ENCODE peak calls at places on chromosome 12, in seven cellular contexts. H, Y, N, X, Z, A and W are unnamed samples. For H3K36me3, the result is how much of the 10 kb centered on the place peaks cover.

GRCh38 chr12:37672655-37673260 is 643.8 kb upstream of the ALG10B start:
- DNase-seq in H (no peak), Y (no peak), N (no peak), X (no peak), Z (no peak), A (no peak), W (no peak)

GRCh38 chr12:43241971-43242370 is 310.0 kb downstream of the ADAMTS20 start:
- DNase-seq in H (no peak), Y (no peak), N (no peak), X (no peak), Z (no peak), A (no peak), W (no peak)

GRCh38 chr12:1646908-1647669 is 18.1 kb downstream of the WNT5B start:
- DNase-seq in H (no peak), Y (no peak), N (no peak), X (no peak), Z (no peak), A (peak), W (no peak)

GRCh38 chr12:4978737-4979136 is 64.9 kb upstream of the KCNA5 start:
- DNase-seq in H (no peak), Y (no peak), N (no peak), X (no peak), Z (no peak), A (no peak), W (no peak)

GRCh38 chr12:111442301-111443045 is 36.8 kb downstream of the SH2B3 start:
- DNase-seq in H (peak), Y (no peak), N (no peak), X (no peak), Z (no peak), A (peak), W (no peak)

GRCh38 chr12:10153271-10154144 is 18.4 kb downstream of the OLR1 start:
- DNase-seq in H (peak), Y (peak), N (peak), X (peak), Z (peak), A (peak), W (peak)

GRCh38 chr12:68180792-68181744 is 21.5 kb upstream of the IFNG start:
- DNase-seq in H (no peak), Y (no peak), N (no peak), X (no peak), Z (no peak), A (no peak), W (no peak)

GRCh38 chr12:108052260-108052659 is 76.8 kb upstream of the WSCD2 start:
- DNase-seq in H (no peak), Y (no peak), N (no peak), X (no peak), Z (no peak), A (no peak), W (no peak)

DNA sequence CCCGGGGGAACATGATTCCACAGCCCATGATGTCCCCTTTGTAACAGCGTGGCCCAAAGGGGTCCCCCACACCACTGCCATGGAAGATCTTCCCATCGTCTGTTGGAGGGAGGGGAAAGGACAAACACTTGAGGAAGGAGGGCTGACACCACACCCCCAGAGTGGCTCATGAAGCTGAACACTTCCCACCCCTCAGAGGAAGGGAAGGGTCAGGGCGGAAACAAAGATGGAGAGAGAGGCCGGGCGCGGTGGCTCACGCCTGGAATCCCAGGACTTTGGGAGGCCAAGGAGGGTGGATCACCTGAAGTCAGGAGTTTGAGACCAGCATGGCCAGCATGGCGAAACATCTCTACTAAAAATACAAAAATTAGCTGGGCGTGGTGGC is 12.6 kb downstream of the SPRYD3 start:
- DNase-seq in H (no peak), Y (no peak), N (peak), X (no peak), Z (no peak), A (no peak), W (peak)
- H3K36me3 ChIP-seq in H (under half), Y (under half), N (under half), X (under half), Z (under half), A (half or more), W (half or more)

DNA sequence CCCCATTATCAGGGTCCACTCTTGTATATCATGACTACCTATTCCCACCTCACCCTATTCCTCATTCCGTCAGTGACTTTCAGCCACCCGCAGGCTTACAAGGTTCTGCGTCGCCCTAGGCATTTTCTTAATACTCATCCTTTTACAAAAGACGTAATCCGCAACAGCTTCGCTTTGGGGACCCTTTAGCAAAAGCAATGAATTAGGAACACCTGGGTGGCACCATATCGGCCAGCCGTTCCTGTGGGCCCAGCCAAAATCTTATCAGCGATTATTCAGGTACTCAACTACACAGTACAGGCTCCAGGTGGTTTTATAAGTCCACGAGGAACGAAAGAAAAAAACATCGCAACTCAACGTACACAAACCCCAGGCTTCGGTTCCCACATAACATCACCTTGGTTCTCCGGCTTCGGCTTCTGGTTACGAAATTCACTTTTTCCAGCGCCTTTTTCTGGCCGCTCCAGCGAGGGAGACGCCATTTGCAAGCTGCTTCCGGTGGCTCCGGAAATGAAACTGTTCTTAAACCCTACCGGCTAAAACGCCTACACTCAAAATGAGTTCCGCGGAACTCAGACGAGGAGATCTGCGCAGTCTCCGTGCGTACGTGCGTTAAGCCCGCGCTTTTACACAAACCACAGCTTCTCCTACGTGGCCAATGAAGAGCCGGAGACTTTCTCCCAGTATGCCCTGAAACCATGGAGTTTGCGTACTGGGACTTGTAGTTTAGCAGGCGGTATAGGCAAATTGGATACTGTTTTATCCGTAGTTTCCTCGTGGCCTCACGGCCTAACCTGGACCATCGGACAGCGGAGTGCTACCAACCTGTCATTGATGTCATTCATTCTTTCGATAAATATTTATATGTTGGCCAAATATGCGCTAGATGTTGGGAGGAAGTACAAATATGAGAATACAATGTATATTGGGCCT is at the start of gene KRR1:
- DNase-seq in H (peak), Y (peak), N (peak), X (peak), Z (peak), A (no peak), W (peak)
- TF ChIP-seq EP300 in H (no peak), Y (no peak), N (no peak), X (no peak), Z (peak), A (no peak), W (no peak)

GRCh38 chr12:7210642-7211151 is 21.2 kb downstream of the PEX5 start:
- DNase-seq in H (no peak), Y (no peak), N (no peak), X (no peak), Z (no peak), A (no peak), W (no peak)
- H3K36me3 ChIP-seq in H (half or more), Y (under half), N (under half), X (under half), Z (under half), A (half or more), W (half or more)

DNA sequence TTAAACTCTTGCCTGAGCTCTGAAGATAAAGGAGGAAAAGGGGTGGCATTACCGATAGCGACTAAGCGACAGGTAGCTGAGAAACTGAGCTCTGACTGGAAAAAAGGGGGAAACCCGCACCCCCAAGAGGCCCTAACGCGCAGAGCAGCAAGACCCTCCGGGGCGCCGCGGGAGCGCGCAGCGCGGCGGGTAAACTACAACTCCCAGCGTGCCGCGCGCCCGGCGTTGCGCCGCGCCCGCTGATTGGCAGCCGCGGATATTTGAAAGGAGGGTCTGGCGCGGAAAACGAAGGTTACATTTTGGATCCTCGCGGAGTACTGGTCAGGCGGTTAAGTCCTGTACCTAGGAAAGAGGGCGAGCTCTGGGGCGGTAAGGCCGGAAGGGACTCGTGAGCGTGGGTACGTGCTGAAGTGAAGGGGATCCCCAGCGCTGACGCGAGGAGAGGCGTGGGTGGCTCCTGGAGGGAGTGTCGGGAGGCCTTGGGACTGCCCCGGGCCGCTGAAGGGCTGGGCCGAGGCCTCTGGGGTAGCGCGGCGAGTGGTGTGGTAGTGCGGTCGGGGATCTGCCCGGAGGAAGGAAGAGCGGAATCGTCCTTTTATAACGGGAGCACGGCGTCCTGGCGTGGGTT is at the start of gene ESPL1:
- DNase-seq in H (peak), Y (peak), N (peak), X (peak), Z (peak), A (peak), W (no peak)
- TF ChIP-seq EP300 in H (no peak), Y (no peak), N (no peak), X (no peak), Z (peak), A (no peak), W (no peak)

GRCh38 chr12:109962388-109962787 is 33.8 kb downstream of the GIT2 start:
- DNase-seq in H (no peak), Y (no peak), N (no peak), X (no peak), Z (no peak), A (no peak), W (no peak)
- H3K36me3 ChIP-seq in H (under half), Y (under half), N (under half), X (under half), Z (under half), A (half or more), W (half or more)

GRCh38 chr12:57276935-57277563 is 26.1 kb upstream of the STAC3 start:
- DNase-seq in H (no peak), Y (no peak), N (no peak), X (no peak), Z (no peak), A (no peak), W (no peak)

GRCh38 chr12:57278465-57279453 is 27.8 kb upstream of the STAC3 start:
- DNase-seq in H (no peak), Y (no peak), N (no peak), X (no peak), Z (no peak), A (peak), W (no peak)

GRCh38 chr12:57280234-57281062 is 29.5 kb upstream of the STAC3 start:
- DNase-seq in H (peak), Y (no peak), N (no peak), X (no peak), Z (no peak), A (no peak), W (no peak)
- TF ChIP-seq EP300 in H (no peak), Y (peak), N (no peak), X (no peak), Z (no peak), A (no peak), W (no peak)

DNA sequence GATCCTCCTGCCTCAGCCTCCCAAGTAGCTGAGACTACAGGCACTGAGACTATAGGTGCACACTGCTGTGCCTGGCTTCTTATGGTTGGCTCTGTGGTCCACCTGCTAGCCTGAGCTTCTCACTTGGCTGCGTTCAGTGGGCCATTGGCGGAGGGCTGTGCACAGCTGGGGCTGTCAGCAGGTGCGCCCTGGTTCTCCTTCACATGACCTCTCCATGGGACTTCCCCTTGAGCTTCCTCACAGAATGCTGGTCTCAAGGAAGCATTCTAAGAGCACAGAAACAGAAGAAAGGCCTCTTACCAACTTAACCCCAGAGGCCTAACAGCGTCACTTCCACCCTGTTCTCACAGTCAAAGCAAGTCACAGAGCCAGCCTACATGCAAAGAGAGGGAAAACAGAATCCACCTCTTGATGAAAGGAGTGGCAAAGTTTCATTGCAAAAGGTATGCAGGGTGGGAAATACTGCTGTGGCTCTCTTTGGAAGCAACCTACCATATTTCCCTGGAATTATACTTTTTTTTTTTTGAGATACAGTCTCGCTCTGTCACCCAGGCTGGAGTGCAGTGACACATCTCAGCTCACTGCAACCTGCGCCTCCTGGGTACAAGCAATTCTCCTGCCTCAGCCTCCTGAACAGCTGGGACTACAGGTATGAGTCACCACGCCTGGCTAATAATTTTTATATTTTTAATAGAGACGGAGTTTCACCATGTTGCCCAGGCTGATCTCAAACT is 9.3 kb downstream of the RILPL2 start:
- DNase-seq in H (peak), Y (no peak), N (no peak), X (no peak), Z (no peak), A (no peak), W (no peak)
- H3K36me3 ChIP-seq in H (under half), Y (under half), N (under half), X (under half), Z (under half), A (half or more), W (under half)

DNA sequence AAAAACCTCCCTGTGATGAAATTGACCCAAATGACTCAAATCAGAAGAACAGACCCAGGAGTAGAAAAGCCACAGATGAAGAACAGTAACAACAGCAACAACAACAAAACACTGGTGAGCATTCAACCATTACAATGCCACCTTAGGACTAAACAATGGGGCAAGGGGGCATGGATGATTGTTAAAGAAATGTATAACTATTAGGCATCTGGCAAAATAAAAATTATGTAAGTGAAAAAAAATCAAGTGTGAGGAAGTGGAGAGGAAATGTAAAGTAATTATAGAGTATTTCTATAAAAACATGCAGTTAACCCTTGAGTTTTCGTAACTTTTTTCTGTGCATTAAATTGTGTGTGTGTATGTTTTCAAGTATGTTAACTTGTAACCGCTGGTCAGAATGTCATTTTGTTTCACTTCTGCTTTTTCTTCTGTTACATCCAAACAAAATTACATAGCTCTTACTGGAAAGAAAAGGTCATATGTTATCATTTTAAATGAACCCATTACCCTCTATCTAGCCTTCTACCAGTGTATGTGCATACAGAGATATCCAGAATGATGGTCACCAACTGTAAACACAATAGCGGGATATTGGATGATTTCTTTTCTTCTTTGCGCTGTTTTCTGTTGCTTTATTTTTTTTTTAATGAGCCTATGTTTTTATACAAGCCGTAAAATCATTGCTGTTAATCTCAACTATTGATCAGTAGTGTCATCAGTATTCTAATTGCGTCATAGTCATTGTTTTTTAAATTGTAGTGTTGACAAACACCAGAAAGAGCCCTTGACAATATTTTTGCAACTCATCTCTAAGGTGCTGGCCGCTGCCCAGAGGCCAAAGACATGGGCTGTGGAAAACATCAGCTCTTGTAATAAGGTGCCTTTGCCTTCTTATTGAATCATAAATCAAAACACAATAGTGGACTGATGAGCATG is 170.6 kb downstream of the CRADD start:
- DNase-seq in H (no peak), Y (no peak), N (no peak), X (no peak), Z (no peak), A (no peak), W (no peak)
- TF ChIP-seq EP300 in H (no peak), Y (no peak), N (no peak), X (no peak), Z (no peak), A (no peak), W (no peak)

DNA sequence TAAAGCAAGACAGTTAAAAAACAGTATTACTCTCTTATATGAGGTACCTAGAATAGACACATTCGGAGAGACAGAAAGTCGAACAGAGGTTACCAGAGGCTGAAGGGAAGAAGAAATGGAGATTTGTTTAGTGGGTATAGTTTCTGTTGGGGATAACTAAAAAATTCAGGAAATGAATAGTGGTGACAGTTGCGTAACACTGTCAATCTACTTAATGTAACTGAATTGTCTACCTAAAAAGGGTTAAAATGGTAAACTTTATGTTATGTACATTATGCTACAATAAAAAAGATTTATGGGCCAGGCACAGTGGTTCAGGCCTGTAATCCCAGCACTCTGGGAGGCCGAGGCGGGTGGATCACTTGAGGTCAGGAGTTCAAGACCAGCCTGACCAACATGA is 30.6 kb upstream of the SLC6A13 start:
- DNase-seq in H (no peak), Y (no peak), N (no peak), X (no peak), Z (no peak), A (no peak), W (no peak)
- H3K36me3 ChIP-seq in H (half or more), Y (half or more), N (under half), X (under half), Z (under half), A (half or more), W (half or more)

GRCh38 chr12:40770781-40771180 is 78.5 kb downstream of the CNTN1 start:
- DNase-seq in H (no peak), Y (no peak), N (no peak), X (no peak), Z (no peak), A (no peak), W (no peak)

GRCh38 chr12:40769846-40770245 is 77.6 kb downstream of the CNTN1 start:
- DNase-seq in H (no peak), Y (no peak), N (no peak), X (no peak), Z (no peak), A (no peak), W (no peak)

GRCh38 chr12:40768125-40768864 is 76.1 kb downstream of the CNTN1 start:
- DNase-seq in H (no peak), Y (no peak), N (no peak), X (no peak), Z (no peak), A (no peak), W (no peak)
- TF ChIP-seq EP300 in H (no peak), Y (no peak), N (no peak), X (no peak), Z (no peak), A (no peak), W (no peak)